ENCODE peak calls at places on chromosomes 6 and 20, in eight cellular contexts. E, R, L, J, K, G, M and U are unnamed samples.

GRCh38 chr6:141610741-141611140 is 522.0 kb upstream of the GJE1 start:
- DNase-seq in K (no peak), J (peak; percentile 20), L (no peak), G (no peak), R (peak; percentile 59), M (no peak), E (no peak), U (no peak)

GRCh38 chr6:166381733-166382499 is 824 bp downstream of the MPC1 start:
- DNase-seq in K (peak; percentile 71), J (peak; percentile 52), R (peak; percentile 77), E (peak; percentile 32), G (peak; percentile 20), M (peak; percentile 82), L (no peak), U (peak; percentile 83)

GRCh38 chr6:33427585-33428218 is 7.8 kb downstream of the SYNGAP1 start:
- DNase-seq in E (peak; percentile 65), G (no peak), R (peak; percentile 19), J (no peak), K (no peak), L (no peak), M (peak; percentile 55), U (no peak)

GRCh38 chr6:87730310-87730709 is 28.3 kb upstream of the AKIRIN2 start:
- DNase-seq in K (no peak), R (peak; percentile 93), J (peak; percentile 41), M (peak; percentile 56), G (no peak), L (no peak), E (peak; percentile 18), U (no peak)

GRCh38 chr6:159980474-159980873 is 11.6 kb downstream of the IGF2R start:
- DNase-seq in K (no peak), M (no peak), G (no peak), R (no peak), L (no peak), E (no peak), J (no peak), U (no peak)

GRCh38 chr6:165871571-165871970 is 208.5 kb upstream of the PDE10A start:
- DNase-seq in J (no peak), M (no peak), G (no peak), R (no peak), L (no peak), K (no peak), E (no peak), U (no peak)

GRCh38 chr6:99013661-99014458 is 66.1 kb upstream of the FBXL4 start:
- DNase-seq in L (no peak), K (no peak), J (no peak), R (no peak), M (no peak), G (no peak), E (no peak), U (no peak)

GRCh38 chr6:1809359-1809988 is 199.8 kb downstream of the FOXC1 start:
- DNase-seq in G (no peak), E (no peak), R (no peak), L (no peak), K (no peak), M (no peak), J (no peak), U (no peak)

GRCh38 chr6:14046476-14047068 is 71.0 kb upstream of the CD83 start:
- DNase-seq in J (peak; percentile 55), R (peak; percentile 77), M (peak; percentile 21), G (peak; percentile 38), K (no peak), E (no peak), L (no peak), U (no peak)

GRCh38 chr6:53979468-53980067 is 131.7 kb upstream of the MLIP start:
- DNase-seq in L (no peak), R (peak; percentile 64), G (peak; percentile 41), M (no peak), E (no peak), J (peak; percentile 69), K (no peak), U (no peak)

GRCh38 chr20:38825901-38826625 is 20.6 kb downstream of the PPP1R16B start:
- DNase-seq in M (no peak), G (peak; percentile 21), L (no peak), J (peak; percentile 50), K (no peak), R (peak; percentile 75), E (no peak), U (no peak)

GRCh38 chr20:14401479-14402138 is 64.2 kb upstream of the FLRT3 start:
- DNase-seq in R (no peak), M (no peak), E (no peak), G (peak; percentile 23), L (no peak), J (no peak), K (no peak), U (no peak)

GRCh38 chr6:35213161-35213823 is 464 bp upstream of the SCUBE3 start:
- DNase-seq in G (peak; percentile 91), K (no peak), E (no peak), L (no peak), J (no peak), M (no peak), R (no peak), U (no peak)

GRCh38 chr6:161410736-161411135 is 136.9 kb upstream of the AGPAT4 start:
- DNase-seq in R (peak; percentile 63), G (no peak), L (no peak), K (no peak), M (no peak), J (no peak), E (no peak), U (no peak)

GRCh38 chr6:16762265-16762546 is 946 bp upstream of the ATXN1 start:
- DNase-seq in R (no peak), G (peak; percentile 26), K (no peak), E (no peak), M (no peak), J (no peak), L (no peak), U (no peak)

GRCh38 chr6:163965426-163966348 is 551.2 kb downstream of the QKI start:
- DNase-seq in K (no peak), L (no peak), R (no peak), J (no peak), G (no peak), M (peak; percentile 23), E (no peak), U (no peak)

GRCh38 chr20:22312744-22313346 is 271.5 kb downstream of the FOXA2 start:
- DNase-seq in E (no peak), K (no peak), M (peak; percentile 11), G (peak; percentile 38), J (peak; percentile 52), L (no peak), R (peak; percentile 68), U (no peak)

GRCh38 chr20:44166477-44166876 is 20.5 kb downstream of the JPH2 start:
- DNase-seq in M (no peak), R (no peak), L (peak; percentile 30), E (no peak), G (no peak), J (no peak), K (no peak), U (no peak)

GRCh38 chr20:41533537-41534136 is 84.5 kb downstream of the CHD6 start:
- DNase-seq in E (no peak), K (no peak), G (no peak), J (no peak), M (peak; percentile 15), L (no peak), R (no peak), U (no peak)

GRCh38 chr20:63497946-63498935 is 642 bp downstream of the EEF1A2 start:
- DNase-seq in G (no peak), K (no peak), R (peak; percentile 50), L (no peak), M (no peak), J (no peak), E (no peak), U (no peak)

GRCh38 chr20:63497138-63497945 is 1.5 kb downstream of the EEF1A2 start:
- DNase-seq in K (no peak), J (no peak), M (no peak), L (no peak), G (no peak), R (no peak), E (no peak), U (no peak)

GRCh38 chr20:63500151-63500901 is 1.4 kb upstream of the EEF1A2 start:
- DNase-seq in M (no peak), E (no peak), L (no peak), G (no peak), R (no peak), J (no peak), K (no peak), U (no peak)

GRCh38 chr20:63499333-63499969 is 568 bp upstream of the EEF1A2 start:
- DNase-seq in J (no peak), M (no peak), G (no peak), L (no peak), E (no peak), K (no peak), R (no peak), U (no peak)

DNA sequence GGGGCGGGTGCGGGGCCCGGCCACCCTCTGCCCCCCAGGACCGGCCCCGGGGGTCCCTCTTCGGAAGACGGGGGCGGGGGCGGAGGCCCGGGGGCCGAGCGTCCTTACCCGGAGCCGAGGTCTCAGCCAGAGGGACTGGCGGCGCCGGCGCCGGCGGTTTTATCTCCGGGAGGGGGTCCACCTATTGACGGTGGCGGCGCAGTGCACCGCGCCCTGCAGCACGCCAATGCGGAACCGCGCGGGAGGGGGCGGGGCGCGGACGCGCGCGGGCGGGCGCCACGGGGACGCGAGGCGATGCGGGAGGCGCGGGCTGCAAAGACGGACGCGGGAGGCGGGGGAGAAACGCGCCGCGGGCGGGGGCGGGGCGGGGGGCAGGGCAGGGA is at the start of gene EEF1A2:
- DNase-seq in M (no peak), R (no peak), K (no peak), L (no peak), E (no peak), G (no peak), J (no peak), U (no peak)
- H3K4me3 ChIP-seq in M (peak within 1 kb of the TSS; percentile 26), R (no peak within 1 kb of the TSS), K (peak within 1 kb of the TSS; percentile 73), L (peak within 1 kb of the TSS; percentile 41), E (peak within 1 kb of the TSS; percentile 14), G (peak within 1 kb of the TSS; percentile 68), J (no peak within 1 kb of the TSS), U (peak within 1 kb of the TSS; percentile 55)

GRCh38 chr20:21031666-21032065 is 74.5 kb downstream of the LINC00237 start:
- DNase-seq in M (no peak), G (no peak), K (no peak), R (no peak), L (no peak), E (no peak), J (no peak), U (no peak)
- H3K4me3 ChIP-seq in M (no peak overlapping the region), G (no peak overlapping the region), K (no peak overlapping the region), R (no peak overlapping the region), L (no peak overlapping the region), E (no peak overlapping the region), J (no peak overlapping the region), U (no peak overlapping the region)

GRCh38 chr6:151005126-151005525 is 139.6 kb downstream of the MTHFD1L start:
- DNase-seq in L (no peak), J (peak; percentile 38), M (no peak), R (no peak), G (no peak), K (no peak), E (no peak), U (no peak)
- H3K4me3 ChIP-seq in L (no peak overlapping the region), J (no peak overlapping the region), M (no peak overlapping the region), R (no peak overlapping the region), G (no peak overlapping the region), K (no peak overlapping the region), E (no peak overlapping the region), U (no peak overlapping the region)

DNA sequence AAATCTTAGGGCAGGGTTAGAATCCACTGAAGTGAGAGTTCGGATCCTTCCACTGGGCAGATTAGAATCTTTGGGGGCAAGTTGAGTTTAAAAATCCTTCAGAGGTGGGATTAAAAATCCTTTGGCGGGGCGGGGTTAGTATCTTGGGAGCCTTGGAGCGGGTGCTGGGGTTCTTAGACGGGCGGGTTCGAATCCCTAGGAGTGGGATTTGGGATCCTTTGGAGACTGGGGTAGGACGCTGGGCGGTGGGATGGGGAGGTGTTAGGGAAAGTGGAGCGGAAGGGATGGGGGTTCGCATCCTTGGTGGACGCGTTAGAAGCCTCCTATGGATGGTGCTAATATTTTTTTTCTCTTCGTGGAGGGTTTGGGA is 337 bp upstream of the HCK start:
- DNase-seq in K (no peak), E (no peak), L (no peak), R (no peak), G (no peak), J (no peak), M (no peak), U (no peak)
- H3K4me3 ChIP-seq in K (peak overlapping the region; percentile 60), E (no peak overlapping the region), L (no peak overlapping the region), R (no peak overlapping the region), G (no peak overlapping the region), J (no peak overlapping the region), M (no peak overlapping the region), U (no peak overlapping the region)